ENCODE peak calls at places on chromosomes 6 and 20, in five cellular contexts. Z is GM12892, V is left cardiac atrium, N is H7, W is type B pancreatic cell. I is an unnamed sample.

GRCh38 chr20:46746972-46747371 is 37.5 kb downstream of the SLC2A10 start:
- DNase-seq in Z (no peak), V (no peak), N (no peak), W (no peak), I (no peak)

GRCh38 chr20:25038591-25039015 is 19.3 kb downstream of the ACSS1 start:
- DNase-seq in Z (no peak), V (peak; percentile 9), N (no peak), W (no peak), I (no peak)

GRCh38 chr6:69069881-69070280 is 434.8 kb downstream of the ADGRB3 start:
- DNase-seq in Z (no peak), V (no peak), N (no peak), W (no peak), I (no peak)

GRCh38 chr6:121826156-121826810 is 390.8 kb downstream of the GJA1 start:
- DNase-seq in Z (no peak), V (no peak), N (no peak), W (no peak), I (no peak)

GRCh38 chr6:13357551-13358075 is 29.3 kb upstream of the TBC1D7 start:
- DNase-seq in Z (no peak), V (peak; percentile 53), N (peak; percentile 82), W (no peak), I (no peak)

GRCh38 chr6:107634147-107635057 is 144.5 kb downstream of the SOBP start:
- DNase-seq in Z (peak; percentile 38), V (peak; percentile 47), N (peak; percentile 57), W (no peak), I (no peak)

GRCh38 chr20:37384683-37385174 is 38.8 kb downstream of the SRC start:
- DNase-seq in Z (peak; percentile 85), V (peak; percentile 71), N (peak; percentile 97), W (peak; percentile 85), I (peak; percentile 86)

GRCh38 chr6:166106076-166106686 is 61.5 kb downstream of the TBXT start:
- DNase-seq in Z (no peak), V (peak; percentile 65), N (peak; percentile 75), W (peak; percentile 81), I (no peak)

GRCh38 chr6:43916091-43916923 is 146.3 kb downstream of the VEGFA start:
- DNase-seq in Z (no peak), V (no peak), N (no peak), W (no peak), I (no peak)

GRCh38 chr6:139777202-139777970 is 402.9 kb upstream of the CITED2 start:
- DNase-seq in Z (no peak), V (no peak), N (no peak), W (no peak), I (no peak)